ENCODE peak calls at places on chromosome 22, in ten cellular contexts. G is K562; J is CD8-positive, alpha-beta T cell; Z is psoas muscle; A is cardiac fibroblast; C is fibroblast of the aortic adventitia; Q is AG10803; R is endothelial cell of umbilical vein; B is GM12878; V is HL-60. K is an unnamed sample.

GRCh38 chr22:44443641-44444235 is 54.3 kb downstream of the RTL6 start:
- DNase-seq in G (no peak), J (no peak), Z (no peak), A (no peak), C (no peak), Q (no peak), R (no peak), B (no peak), V (no peak), K (no peak)

GRCh38 chr22:41731609-41732008 is 32.3 kb downstream of the MEI1 start:
- DNase-seq in G (no peak), J (no peak), Z (no peak), A (no peak), C (no peak), Q (no peak), R (no peak), B (no peak), V (no peak), K (no peak)

GRCh38 chr22:29706991-29707390 is 12.8 kb upstream of the CABP7 start:
- DNase-seq in G (no peak), J (no peak), Z (no peak), A (no peak), C (no peak), Q (no peak), R (no peak), B (no peak), V (no peak), K (no peak)

GRCh38 chr22:38935023-38935422 is 22.4 kb upstream of the APOBEC3A start:
- DNase-seq in G (no peak), J (no peak), Z (no peak), A (no peak), C (no peak), Q (no peak), R (no peak), B (no peak), V (no peak), K (no peak)

GRCh38 chr22:26679003-26679629 is 21.7 kb downstream of the MIAT start:
- DNase-seq in G (peak), J (peak), Z (peak), A (peak), C (peak), Q (peak), R (peak), B (peak), V (peak), K (peak)

GRCh38 chr22:30637701-30638114 is 2.1 kb downstream of the SLC35E4 start:
- DNase-seq in G (no peak), J (no peak), Z (no peak), A (peak), C (peak), Q (no peak), R (peak), B (no peak), V (no peak), K (no peak)

GRCh38 chr22:44459041-44459440 is 39.0 kb downstream of the RTL6 start:
- DNase-seq in G (no peak), J (no peak), Z (no peak), A (no peak), C (no peak), Q (no peak), R (no peak), B (no peak), V (no peak), K (no peak)

GRCh38 chr22:45997077-45997774 is 20.3 kb upstream of the WNT7B start:
- DNase-seq in G (no peak), J (no peak), Z (peak), A (peak), C (peak), Q (peak), R (peak), B (no peak), V (peak), K (peak)

GRCh38 chr22:35435201-35435712 is 35.3 kb downstream of the MCM5 start:
- DNase-seq in G (peak), J (no peak), Z (no peak), A (no peak), C (no peak), Q (no peak), R (no peak), B (no peak), V (no peak), K (peak)

GRCh38 chr22:21569459-21570161 is 2.1 kb downstream of the UBE2L3 start:
- DNase-seq in G (peak), J (no peak), Z (no peak), A (no peak), C (no peak), Q (no peak), R (no peak), B (no peak), V (peak), K (no peak)

GRCh38 chr22:25779426-25779825 is 37.4 kb downstream of the MYO18B start:
- DNase-seq in G (no peak), J (no peak), Z (no peak), A (no peak), C (no peak), Q (no peak), R (no peak), B (no peak), V (no peak), K (no peak)

GRCh38 chr22:38943181-38943580 is 14.2 kb upstream of the APOBEC3A start:
- DNase-seq in G (no peak), J (no peak), Z (no peak), A (no peak), C (no peak), Q (no peak), R (no peak), B (no peak), V (peak), K (no peak)

GRCh38 chr22:35480627-35481565 is 59.7 kb upstream of the RASD2 start:
- DNase-seq in G (peak), J (no peak), Z (no peak), A (no peak), C (no peak), Q (peak), R (no peak), B (no peak), V (no peak), K (peak)

GRCh38 chr22:44879301-44879680 is 126.9 kb downstream of the ARHGAP8 start:
- DNase-seq in G (no peak), J (no peak), Z (no peak), A (no peak), C (no peak), Q (no peak), R (no peak), B (no peak), V (no peak), K (no peak)

GRCh38 chr22:23273445-23274145 is 93.3 kb downstream of the BCR start:
- DNase-seq in G (peak), J (no peak), Z (no peak), A (no peak), C (no peak), Q (no peak), R (no peak), B (no peak), V (no peak), K (no peak)

GRCh38 chr22:47209547-47210023 is 447.1 kb downstream of the TBC1D22A start:
- DNase-seq in G (no peak), J (no peak), Z (no peak), A (no peak), C (no peak), Q (no peak), R (no peak), B (no peak), V (no peak), K (no peak)

GRCh38 chr22:29073618-29074275 is 912 bp downstream of the KREMEN1 start:
- DNase-seq in G (no peak), J (no peak), Z (peak), A (no peak), C (peak), Q (peak), R (no peak), B (no peak), V (no peak), K (peak)

GRCh38 chr22:35306350-35306967 is 6.8 kb downstream of the TOM1 start:
- DNase-seq in G (no peak), J (no peak), Z (no peak), A (peak), C (no peak), Q (no peak), R (peak), B (no peak), V (no peak), K (peak)

GRCh38 chr22:22687638-22688500 is 43.5 kb downstream of the GGTLC2 start:
- DNase-seq in G (peak), J (no peak), Z (no peak), A (peak), C (peak), Q (peak), R (peak), B (no peak), V (peak), K (peak)

GRCh38 chr22:40531951-40532900 is 104.3 kb downstream of the MRTFA start:
- DNase-seq in G (no peak), J (no peak), Z (no peak), A (no peak), C (no peak), Q (no peak), R (no peak), B (no peak), V (no peak), K (no peak)
- H3K4me3 ChIP-seq in G (no peak), J (peak), Z (peak), A (peak), C (peak), Q (peak), R (no peak), B (peak), V (no peak), K (peak)

GRCh38 chr22:19766235-19766505 is 5.6 kb downstream of the TBX1 start:
- DNase-seq in G (no peak), J (no peak), Z (no peak), A (no peak), C (no peak), Q (no peak), R (no peak), B (no peak), V (no peak), K (peak)

GRCh38 chr22:19765477-19766234 is 5.1 kb downstream of the TBX1 start:
- DNase-seq in G (peak), J (no peak), Z (no peak), A (peak), C (no peak), Q (peak), R (no peak), B (no peak), V (no peak), K (no peak)

GRCh38 chr22:19767427-19768380 is 7.1 kb downstream of the TBX1 start:
- DNase-seq in G (no peak), J (no peak), Z (peak), A (no peak), C (no peak), Q (no peak), R (no peak), B (no peak), V (no peak), K (no peak)

GRCh38 chr22:19764636-19765476 is 4.3 kb downstream of the TBX1 start:
- DNase-seq in G (no peak), J (no peak), Z (no peak), A (no peak), C (no peak), Q (peak), R (no peak), B (no peak), V (no peak), K (no peak)

GRCh38 chr22:19766506-19767426 is 6.2 kb downstream of the TBX1 start:
- DNase-seq in G (peak), J (peak), Z (peak), A (peak), C (no peak), Q (no peak), R (no peak), B (no peak), V (peak), K (peak)
- H3K4me3 ChIP-seq in G (peak), J (no peak), Z (peak), A (peak), C (no peak), Q (no peak), R (no peak), B (no peak), V (peak), K (peak)

GRCh38 chr22:24521791-24522245 is 26.7 kb downstream of the UPB1 start:
- DNase-seq in G (peak), J (no peak), Z (no peak), A (peak), C (peak), Q (peak), R (peak), B (no peak), V (peak), K (peak)
- H3K4me3 ChIP-seq in G (no peak), J (no peak), Z (no peak), A (no peak), C (no peak), Q (no peak), R (no peak), B (no peak), V (no peak), K (no peak)

DNA sequence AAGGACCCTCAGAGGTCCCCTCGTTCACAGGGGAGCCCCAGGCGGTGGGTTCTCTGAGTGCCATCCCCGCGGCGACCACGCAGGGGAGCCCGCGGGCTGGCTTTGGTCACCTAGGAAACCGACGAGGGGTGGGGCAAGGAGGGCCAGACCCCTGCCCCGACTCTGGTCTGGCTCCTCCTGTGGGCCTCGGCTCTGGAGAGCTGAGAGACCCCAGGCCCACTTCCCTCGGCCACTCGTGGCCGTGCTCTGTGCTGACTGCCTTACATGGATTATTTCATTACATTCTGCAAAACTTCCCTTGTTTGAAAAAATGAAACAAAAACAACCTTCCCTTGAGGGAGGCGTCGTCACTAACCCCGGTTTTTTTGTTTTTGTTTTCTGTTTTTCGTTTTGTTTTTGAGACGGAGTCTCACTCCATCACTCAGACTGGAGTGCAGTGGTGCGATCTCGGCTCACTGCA is 15.2 kb upstream of the CYTH4 start:
- DNase-seq in G (peak), J (peak), Z (no peak), A (peak), C (peak), Q (no peak), R (peak), B (no peak), V (peak), K (peak)
- H3K4me3 ChIP-seq in G (peak), J (peak), Z (peak), A (peak), C (peak), Q (peak), R (peak), B (peak), V (peak), K (peak)

DNA sequence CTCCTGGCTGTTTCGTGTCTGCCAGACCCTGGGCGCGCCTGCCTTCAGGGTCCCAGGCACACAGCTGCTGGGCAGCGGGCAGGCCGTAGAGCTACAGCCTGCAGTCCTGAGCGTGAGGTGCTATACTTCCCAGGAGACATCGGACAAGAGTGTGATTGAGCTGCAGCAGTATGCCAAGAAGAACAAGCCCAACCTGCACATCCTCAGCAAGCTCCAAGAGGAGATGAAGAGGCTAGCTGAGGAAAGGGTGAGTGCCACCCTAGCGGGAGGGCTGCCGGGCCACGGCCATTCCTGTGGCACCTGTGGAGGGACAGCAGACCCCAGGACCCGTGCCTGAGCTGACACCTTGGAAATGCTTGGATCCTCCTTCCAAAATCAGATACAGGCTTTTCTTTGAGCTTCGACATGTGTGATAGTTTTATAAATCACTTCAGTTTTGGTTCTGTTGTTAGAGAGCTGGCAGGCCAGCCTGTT is 7.1 kb upstream of the RANBP1 start:
- DNase-seq in G (no peak), J (no peak), Z (peak), A (no peak), C (no peak), Q (no peak), R (no peak), B (no peak), V (no peak), K (no peak)
- H3K4me3 ChIP-seq in G (no peak), J (no peak), Z (no peak), A (no peak), C (no peak), Q (no peak), R (no peak), B (no peak), V (no peak), K (no peak)

GRCh38 chr22:40597541-40598453 is 38.7 kb downstream of the MRTFA start:
- DNase-seq in G (no peak), J (no peak), Z (no peak), A (peak), C (peak), Q (peak), R (no peak), B (no peak), V (no peak), K (no peak)
- H3K4me3 ChIP-seq in G (no peak), J (no peak), Z (peak), A (no peak), C (no peak), Q (no peak), R (no peak), B (no peak), V (no peak), K (no peak)

DNA sequence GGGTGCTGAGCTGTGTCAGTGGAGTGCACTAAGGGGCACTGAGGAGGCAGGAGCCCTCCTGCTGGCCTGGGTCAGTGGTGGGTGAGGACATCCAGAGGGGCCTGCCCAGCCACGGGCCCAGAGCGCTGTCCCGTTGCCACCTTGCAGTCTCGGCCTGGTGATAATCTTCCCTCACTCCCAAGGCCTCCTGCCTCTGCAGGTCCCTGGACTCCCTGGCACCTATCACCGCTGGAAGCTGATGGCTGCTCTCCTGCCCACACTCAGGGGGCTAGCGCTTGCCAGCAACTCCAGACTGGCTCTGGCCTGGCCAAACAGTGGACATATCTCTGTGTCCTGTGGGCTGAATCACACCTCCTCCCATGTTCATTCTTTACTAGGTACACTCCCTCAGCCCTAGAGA is 86.5 kb upstream of the PITPNB start:
- DNase-seq in G (no peak), J (no peak), Z (no peak), A (no peak), C (no peak), Q (no peak), R (no peak), B (no peak), V (no peak), K (no peak)
- H3K4me3 ChIP-seq in G (no peak), J (no peak), Z (no peak), A (no peak), C (no peak), Q (no peak), R (no peak), B (no peak), V (no peak), K (no peak)

GRCh38 chr22:49966041-49966715 is 5.6 kb downstream of the PIM3 start:
- DNase-seq in G (no peak), J (no peak), Z (peak), A (no peak), C (no peak), Q (no peak), R (no peak), B (no peak), V (no peak), K (no peak)

GRCh38 chr22:49967333-49968241 is 7.0 kb downstream of the PIM3 start:
- DNase-seq in G (no peak), J (no peak), Z (peak), A (no peak), C (peak), Q (peak), R (no peak), B (no peak), V (peak), K (no peak)

GRCh38 chr22:49968313-49968830 is 7.8 kb downstream of the PIM3 start:
- DNase-seq in G (no peak), J (no peak), Z (peak), A (no peak), C (no peak), Q (no peak), R (no peak), B (no peak), V (no peak), K (no peak)

GRCh38 chr22:49965291-49966040 is 4.9 kb downstream of the PIM3 start:
- DNase-seq in G (no peak), J (no peak), Z (peak), A (no peak), C (no peak), Q (no peak), R (no peak), B (no peak), V (no peak), K (no peak)

GRCh38 chr22:49966716-49967332 is 6.3 kb downstream of the PIM3 start:
- DNase-seq in G (peak), J (no peak), Z (peak), A (no peak), C (peak), Q (peak), R (peak), B (no peak), V (peak), K (no peak)
- H3K4me3 ChIP-seq in G (no peak), J (no peak), Z (peak), A (no peak), C (no peak), Q (no peak), R (no peak), B (no peak), V (no peak), K (no peak)

DNA sequence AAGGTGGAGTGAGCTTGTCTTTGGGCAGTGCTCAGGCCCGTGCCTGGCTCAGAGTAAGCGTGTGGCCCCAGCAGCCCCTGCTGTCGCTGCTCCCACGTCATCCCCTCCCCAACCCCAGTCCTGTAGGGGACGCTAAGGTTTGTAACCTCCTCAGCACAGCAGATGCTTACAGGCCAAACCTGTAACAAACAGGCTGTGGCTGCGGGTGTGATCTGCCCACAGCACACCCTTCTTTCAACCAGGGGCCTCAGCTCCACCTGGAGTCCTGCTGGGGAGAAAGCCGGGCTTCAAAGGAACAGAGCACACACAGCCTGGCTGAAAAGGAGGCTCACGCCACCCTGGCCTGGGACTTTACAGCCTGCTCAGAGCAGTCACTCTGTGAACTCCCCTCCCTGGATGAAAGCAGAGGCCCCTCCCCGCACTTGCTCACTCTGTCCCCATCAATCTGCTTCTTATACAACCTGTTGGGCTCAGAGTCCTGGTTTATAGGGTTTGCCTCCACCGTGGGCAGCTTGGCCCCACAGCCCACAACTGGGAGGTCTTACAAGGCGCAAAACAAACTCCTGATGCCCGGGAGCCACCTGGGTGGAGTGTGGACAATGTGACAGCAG is 54.3 kb downstream of the SCUBE1 start:
- DNase-seq in G (no peak), J (no peak), Z (no peak), A (no peak), C (no peak), Q (no peak), R (no peak), B (no peak), V (no peak), K (no peak)
- H3K4me3 ChIP-seq in G (no peak), J (no peak), Z (no peak), A (no peak), C (peak), Q (peak), R (no peak), B (no peak), V (no peak), K (no peak)

K was measured in A673.